ENCODE peak calls at places on chromosomes 2 and 18, in seven cellular contexts. One of them, this sample, is unnamed.
A peak's percentile ranks its signal among the peaks of the same experiment; 100 is the strongest.

GRCh38 chr2:54570925-54571694 is 115.0 kb downstream of the SPTBN1 start:
- DNase-seq in H54: peak; percentile 56
- DNase-seq in cardiac fibroblast: peak; percentile 84
- DNase-seq in hepatic stellate cell: peak; percentile 85
- DNase-seq in GM20000: peak; percentile 65
- DNase-seq in mucosa of descending colon: peak; percentile 69
- DNase-seq in Peyer's patch: peak; percentile 92
- DNase-seq in this sample: peak; percentile 74

GRCh38 chr2:122451040-122451439 is 695.6 kb downstream of the TSN start:
- DNase-seq in H54: no peak
- DNase-seq in cardiac fibroblast: peak; percentile 59
- DNase-seq in hepatic stellate cell: peak; percentile 14
- DNase-seq in GM20000: peak; percentile 7
- DNase-seq in mucosa of descending colon: peak; percentile 22
- DNase-seq in Peyer's patch: no peak
- DNase-seq in this sample: peak; percentile 16

GRCh38 chr2:157055660-157056199 is 201.8 kb upstream of the GALNT5 start:
- DNase-seq in H54: no peak
- DNase-seq in cardiac fibroblast: peak; percentile 70
- DNase-seq in hepatic stellate cell: no peak
- DNase-seq in GM20000: no peak
- DNase-seq in mucosa of descending colon: peak; percentile 37
- DNase-seq in Peyer's patch: no peak
- DNase-seq in this sample: no peak

GRCh38 chr2:157677941-157678340 is 49.3 kb upstream of the ACVR1C start:
- DNase-seq in H54: no peak
- DNase-seq in cardiac fibroblast: no peak
- DNase-seq in hepatic stellate cell: no peak
- DNase-seq in GM20000: no peak
- DNase-seq in mucosa of descending colon: no peak
- DNase-seq in Peyer's patch: no peak
- DNase-seq in this sample: no peak

GRCh38 chr2:118994778-118995177 is 52.8 kb downstream of the MARCO start:
- DNase-seq in H54: no peak
- DNase-seq in cardiac fibroblast: no peak
- DNase-seq in hepatic stellate cell: no peak
- DNase-seq in GM20000: no peak
- DNase-seq in mucosa of descending colon: no peak
- DNase-seq in Peyer's patch: no peak
- DNase-seq in this sample: no peak

GRCh38 chr2:45962522-45962921 is 311.0 kb downstream of the PRKCE start:
- DNase-seq in H54: peak; percentile 15
- DNase-seq in cardiac fibroblast: peak; percentile 90
- DNase-seq in hepatic stellate cell: peak; percentile 50
- DNase-seq in GM20000: no peak
- DNase-seq in mucosa of descending colon: peak; percentile 20
- DNase-seq in Peyer's patch: no peak
- DNase-seq in this sample: no peak

GRCh38 chr2:9002637-9003365 is 683 bp downstream of the MBOAT2 start:
- DNase-seq in H54: no peak
- DNase-seq in cardiac fibroblast: peak; percentile 14
- DNase-seq in hepatic stellate cell: no peak
- DNase-seq in GM20000: peak; percentile 28
- DNase-seq in mucosa of descending colon: peak; percentile 31
- DNase-seq in Peyer's patch: no peak
- DNase-seq in this sample: no peak

GRCh38 chr2:24702800-24703199 is 90.4 kb downstream of the PTRHD1 start:
- DNase-seq in H54: peak; percentile 33
- DNase-seq in cardiac fibroblast: peak; percentile 74
- DNase-seq in hepatic stellate cell: peak; percentile 40
- DNase-seq in GM20000: no peak
- DNase-seq in mucosa of descending colon: no peak
- DNase-seq in Peyer's patch: no peak
- DNase-seq in this sample: no peak

GRCh38 chr2:171509945-171510731 is 12.1 kb upstream of the CYBRD1 start:
- DNase-seq in H54: no peak
- DNase-seq in cardiac fibroblast: no peak
- DNase-seq in hepatic stellate cell: no peak
- DNase-seq in GM20000: peak; percentile 73
- DNase-seq in mucosa of descending colon: no peak
- DNase-seq in Peyer's patch: peak; percentile 80
- DNase-seq in this sample: no peak

GRCh38 chr18:13530879-13531387 is 195.4 kb downstream of the FAM210A start:
- DNase-seq in H54: no peak
- DNase-seq in cardiac fibroblast: peak; percentile 46
- DNase-seq in hepatic stellate cell: peak; percentile 14
- DNase-seq in GM20000: peak; percentile 27
- DNase-seq in mucosa of descending colon: peak; percentile 75
- DNase-seq in Peyer's patch: peak; percentile 72
- DNase-seq in this sample: peak; percentile 28

GRCh38 chr2:200408428-200409311 is 101.2 kb downstream of the KCTD18 start:
- DNase-seq in H54: peak; percentile 33
- DNase-seq in cardiac fibroblast: peak; percentile 57
- DNase-seq in hepatic stellate cell: peak; percentile 67
- DNase-seq in GM20000: no peak
- DNase-seq in mucosa of descending colon: peak; percentile 48
- DNase-seq in Peyer's patch: peak; percentile 66
- DNase-seq in this sample: peak; percentile 90

GRCh38 chr2:67566292-67566691 is 169.2 kb downstream of the ETAA1 start:
- DNase-seq in H54: no peak
- DNase-seq in cardiac fibroblast: no peak
- DNase-seq in hepatic stellate cell: no peak
- DNase-seq in GM20000: no peak
- DNase-seq in mucosa of descending colon: no peak
- DNase-seq in Peyer's patch: no peak
- DNase-seq in this sample: no peak

GRCh38 chr2:171598713-171599319 is 76.5 kb downstream of the CYBRD1 start:
- DNase-seq in H54: peak; percentile 37
- DNase-seq in cardiac fibroblast: peak; percentile 77
- DNase-seq in hepatic stellate cell: peak; percentile 79
- DNase-seq in GM20000: peak; percentile 80
- DNase-seq in mucosa of descending colon: peak; percentile 49
- DNase-seq in Peyer's patch: peak; percentile 65
- DNase-seq in this sample: peak; percentile 77

GRCh38 chr2:9639000-9639602 is 8.3 kb upstream of the YWHAQ start:
- DNase-seq in H54: no peak
- DNase-seq in cardiac fibroblast: peak; percentile 58
- DNase-seq in hepatic stellate cell: no peak
- DNase-seq in GM20000: no peak
- DNase-seq in mucosa of descending colon: no peak
- DNase-seq in Peyer's patch: no peak
- DNase-seq in this sample: no peak

GRCh38 chr2:150767924-150768801 is 280.7 kb upstream of the RND3 start:
- DNase-seq in H54: no peak
- DNase-seq in cardiac fibroblast: no peak
- DNase-seq in hepatic stellate cell: no peak
- DNase-seq in GM20000: no peak
- DNase-seq in mucosa of descending colon: no peak
- DNase-seq in Peyer's patch: no peak
- DNase-seq in this sample: no peak

GRCh38 chr2:58895849-58896248 is 654.7 kb upstream of the FANCL start:
- DNase-seq in H54: no peak
- DNase-seq in cardiac fibroblast: no peak
- DNase-seq in hepatic stellate cell: no peak
- DNase-seq in GM20000: no peak
- DNase-seq in mucosa of descending colon: no peak
- DNase-seq in Peyer's patch: no peak
- DNase-seq in this sample: no peak

GRCh38 chr2:70084973-70085710 is 2.1 kb upstream of the PCBP1 start:
- DNase-seq in H54: no peak
- DNase-seq in cardiac fibroblast: no peak
- DNase-seq in hepatic stellate cell: no peak
- DNase-seq in GM20000: peak; percentile 57
- DNase-seq in mucosa of descending colon: peak; percentile 73
- DNase-seq in Peyer's patch: peak; percentile 91
- DNase-seq in this sample: no peak

GRCh38 chr2:102063948-102064678 is 72.4 kb downstream of the IL1R2 start:
- DNase-seq in H54: peak; percentile 80
- DNase-seq in cardiac fibroblast: peak; percentile 100
- DNase-seq in hepatic stellate cell: peak; percentile 88
- DNase-seq in GM20000: no peak
- DNase-seq in mucosa of descending colon: peak; percentile 73
- DNase-seq in Peyer's patch: peak; percentile 87
- DNase-seq in this sample: peak; percentile 87

GRCh38 chr2:227464851-227465250 is 7.1 kb upstream of the AGFG1 start:
- DNase-seq in H54: no peak
- DNase-seq in cardiac fibroblast: no peak
- DNase-seq in hepatic stellate cell: no peak
- DNase-seq in GM20000: no peak
- DNase-seq in mucosa of descending colon: no peak
- DNase-seq in Peyer's patch: no peak
- DNase-seq in this sample: no peak

GRCh38 chr2:199315299-199316179 is 142.2 kb downstream of the SATB2 start:
- DNase-seq in H54: no peak
- DNase-seq in cardiac fibroblast: peak; percentile 15
- DNase-seq in hepatic stellate cell: no peak
- DNase-seq in GM20000: no peak
- DNase-seq in mucosa of descending colon: peak; percentile 61
- DNase-seq in Peyer's patch: no peak
- DNase-seq in this sample: no peak

GRCh38 chr18:32906506-32907214 is 133.8 kb upstream of the KLHL14 start:
- DNase-seq in H54: no peak
- DNase-seq in cardiac fibroblast: no peak
- DNase-seq in hepatic stellate cell: no peak
- DNase-seq in GM20000: no peak
- DNase-seq in mucosa of descending colon: no peak
- DNase-seq in Peyer's patch: no peak
- DNase-seq in this sample: no peak

GRCh38 chr2:151264157-151264835 is 2.6 kb upstream of the RBM43 start:
- DNase-seq in H54: no peak
- DNase-seq in cardiac fibroblast: no peak
- DNase-seq in hepatic stellate cell: no peak
- DNase-seq in GM20000: no peak
- DNase-seq in mucosa of descending colon: no peak
- DNase-seq in Peyer's patch: no peak
- DNase-seq in this sample: no peak

GRCh38 chr2:130827502-130828251 is 9.0 kb upstream of the ARHGEF4 start:
- DNase-seq in H54: peak; percentile 68
- DNase-seq in cardiac fibroblast: peak; percentile 50
- DNase-seq in hepatic stellate cell: no peak
- DNase-seq in GM20000: no peak
- DNase-seq in mucosa of descending colon: no peak
- DNase-seq in Peyer's patch: no peak
- DNase-seq in this sample: peak; percentile 32

GRCh38 chr2:34105015-34105767 is 506.1 kb upstream of the FAM98A start:
- DNase-seq in H54: peak; percentile 16
- DNase-seq in cardiac fibroblast: peak; percentile 34
- DNase-seq in hepatic stellate cell: peak; percentile 22
- DNase-seq in GM20000: no peak
- DNase-seq in mucosa of descending colon: no peak
- DNase-seq in Peyer's patch: no peak
- DNase-seq in this sample: peak; percentile 28

GRCh38 chr18:78246588-78246987 is 733.0 kb upstream of the SALL3 start:
- DNase-seq in H54: no peak
- DNase-seq in cardiac fibroblast: no peak
- DNase-seq in hepatic stellate cell: no peak
- DNase-seq in GM20000: no peak
- DNase-seq in mucosa of descending colon: no peak
- DNase-seq in Peyer's patch: no peak
- DNase-seq in this sample: no peak

GRCh38 chr2:13018490-13018889 is 301.8 kb downstream of the TRIB2 start:
- DNase-seq in H54: no peak
- DNase-seq in cardiac fibroblast: no peak
- DNase-seq in hepatic stellate cell: no peak
- DNase-seq in GM20000: no peak
- DNase-seq in mucosa of descending colon: no peak
- DNase-seq in Peyer's patch: no peak
- DNase-seq in this sample: no peak

GRCh38 chr18:69978743-69979715 is 31.4 kb upstream of the CD226 start:
- DNase-seq in H54: no peak
- DNase-seq in cardiac fibroblast: no peak
- DNase-seq in hepatic stellate cell: no peak
- DNase-seq in GM20000: no peak
- DNase-seq in mucosa of descending colon: no peak
- DNase-seq in Peyer's patch: no peak
- DNase-seq in this sample: no peak

GRCh38 chr2:144330951-144331651 is 188.8 kb downstream of the ZEB2 start:
- DNase-seq in H54: no peak
- DNase-seq in cardiac fibroblast: no peak
- DNase-seq in hepatic stellate cell: no peak
- DNase-seq in GM20000: no peak
- DNase-seq in mucosa of descending colon: peak; percentile 14
- DNase-seq in Peyer's patch: no peak
- DNase-seq in this sample: no peak

GRCh38 chr2:188978291-188979081 is 4.3 kb downstream of the COL3A1 start:
- DNase-seq in H54: no peak
- DNase-seq in cardiac fibroblast: peak; percentile 91
- DNase-seq in hepatic stellate cell: no peak
- DNase-seq in GM20000: peak; percentile 38
- DNase-seq in mucosa of descending colon: peak; percentile 29
- DNase-seq in Peyer's patch: no peak
- DNase-seq in this sample: no peak

GRCh38 chr2:218892693-218893348 is 12.2 kb downstream of the WNT10A start:
- DNase-seq in H54: no peak
- DNase-seq in cardiac fibroblast: peak; percentile 43
- DNase-seq in hepatic stellate cell: peak; percentile 67
- DNase-seq in GM20000: peak; percentile 84
- DNase-seq in mucosa of descending colon: peak; percentile 81
- DNase-seq in Peyer's patch: peak; percentile 94
- DNase-seq in this sample: peak; percentile 32

GRCh38 chr2:170121689-170122088 is 56.3 kb upstream of the MYO3B start:
- DNase-seq in H54: no peak
- DNase-seq in cardiac fibroblast: no peak
- DNase-seq in hepatic stellate cell: no peak
- DNase-seq in GM20000: no peak
- DNase-seq in mucosa of descending colon: no peak
- DNase-seq in Peyer's patch: no peak
- DNase-seq in this sample: no peak

GRCh38 chr2:200092235-200092634 is 136.9 kb downstream of the MAIP1 start:
- DNase-seq in H54: no peak
- DNase-seq in cardiac fibroblast: no peak
- DNase-seq in hepatic stellate cell: no peak
- DNase-seq in GM20000: no peak
- DNase-seq in mucosa of descending colon: peak; percentile 9
- DNase-seq in Peyer's patch: no peak
- DNase-seq in this sample: no peak

GRCh38 chr18:49974079-49974478 is 160.7 kb upstream of the ACAA2 start:
- DNase-seq in H54: no peak
- DNase-seq in cardiac fibroblast: no peak
- DNase-seq in hepatic stellate cell: no peak
- DNase-seq in GM20000: no peak
- DNase-seq in mucosa of descending colon: no peak
- DNase-seq in Peyer's patch: no peak
- DNase-seq in this sample: no peak

This sample was measured in COLO829.